ENCODE peak calls at places on chromosomes 2 and 18, in six cellular contexts. D is GM12891, R is HepG2, E is GM12878, V is K562, C is H1. Q is an unnamed sample.
A peak's percentile ranks its signal among the peaks of the same experiment; 100 is the strongest.

GRCh38 chr2:169767243-169767888 is 31.3 kb upstream of the SSB start:
- DNase-seq in D (peak; percentile 46), R (peak; percentile 63), E (no peak), V (peak; percentile 77), C (peak; percentile 57), Q (peak; percentile 19)

GRCh38 chr2:204964413-204964812 is 419.1 kb downstream of the PARD3B start:
- DNase-seq in D (no peak), R (no peak), E (no peak), V (no peak), C (no peak), Q (no peak)

GRCh38 chr2:106886916-106887758 is 1.2 kb upstream of the ST6GAL2 start:
- DNase-seq in D (peak; percentile 1), R (no peak), E (no peak), V (no peak), C (peak; percentile 85), Q (no peak)

GRCh38 chr18:22346342-22346967 is 71.3 kb downstream of the CTAGE1 start:
- DNase-seq in D (no peak), R (no peak), E (no peak), V (peak; percentile 8), C (no peak), Q (no peak)

GRCh38 chr2:120246546-120247300 is 5.9 kb upstream of the RALB start:
- DNase-seq in D (no peak), R (no peak), E (no peak), V (no peak), C (no peak), Q (no peak)

GRCh38 chr2:148720501-148720998 is 76.0 kb downstream of the EPC2 start:
- DNase-seq in D (no peak), R (no peak), E (no peak), V (peak; percentile 10), C (no peak), Q (no peak)

GRCh38 chr2:41872646-41873045 is 175.2 kb upstream of the PKDCC start:
- DNase-seq in D (no peak), R (peak; percentile 32), E (peak; percentile 8), V (no peak), C (no peak), Q (no peak)

GRCh38 chr2:170013802-170014551 is 164.0 kb upstream of the MYO3B start:
- DNase-seq in D (no peak), R (no peak), E (no peak), V (peak; percentile 98), C (no peak), Q (no peak)

GRCh38 chr2:230925879-230926765 is 1.1 kb upstream of the GPR55 start:
- DNase-seq in D (no peak), R (no peak), E (peak; percentile 70), V (no peak), C (no peak), Q (peak; percentile 59)

GRCh38 chr18:77078671-77079070 is 53.9 kb downstream of the MBP start:
- DNase-seq in D (no peak), R (no peak), E (no peak), V (no peak), C (no peak), Q (no peak)

GRCh38 chr2:46296840-46297545 is at the start of gene EPAS1:
- DNase-seq in D (peak; percentile 95), R (peak; percentile 84), E (peak; percentile 8), V (peak; percentile 93), C (peak; percentile 91), Q (peak; percentile 91)

GRCh38 chr2:30194421-30194820 is 36.9 kb upstream of the LBH start:
- DNase-seq in D (no peak), R (no peak), E (no peak), V (no peak), C (no peak), Q (no peak)

GRCh38 chr2:229300814-229301213 is 29.7 kb upstream of the PID1 start:
- DNase-seq in D (no peak), R (no peak), E (no peak), V (no peak), C (no peak), Q (no peak)

GRCh38 chr2:43131890-43132522 is 94.4 kb downstream of the ZFP36L2 start:
- DNase-seq in D (no peak), R (no peak), E (no peak), V (no peak), C (no peak), Q (no peak)

GRCh38 chr2:42906557-42907380 is 114.4 kb upstream of the HAAO start:
- DNase-seq in D (no peak), R (no peak), E (no peak), V (peak; percentile 50), C (peak; percentile 57), Q (no peak)

GRCh38 chr2:30392097-30392496 is 54.9 kb upstream of the LCLAT1 start:
- DNase-seq in D (no peak), R (no peak), E (no peak), V (no peak), C (no peak), Q (no peak)

GRCh38 chr2:75018162-75018561 is 59.7 kb downstream of the POLE4 start:
- DNase-seq in D (no peak), R (no peak), E (no peak), V (no peak), C (no peak), Q (no peak)

GRCh38 chr2:61017556-61018318 is at the start of the genes PEX13 and PUS10:
- DNase-seq in D (peak; percentile 53), R (peak; percentile 99), E (peak; percentile 17), V (peak; percentile 86), C (peak; percentile 91), Q (peak; percentile 64)
- TF ChIP-seq POLR2A in D (no peak), R (peak; percentile 91), E (peak; percentile 82), V (peak; percentile 72), C (peak; percentile 69), Q (no peak)

DNA sequence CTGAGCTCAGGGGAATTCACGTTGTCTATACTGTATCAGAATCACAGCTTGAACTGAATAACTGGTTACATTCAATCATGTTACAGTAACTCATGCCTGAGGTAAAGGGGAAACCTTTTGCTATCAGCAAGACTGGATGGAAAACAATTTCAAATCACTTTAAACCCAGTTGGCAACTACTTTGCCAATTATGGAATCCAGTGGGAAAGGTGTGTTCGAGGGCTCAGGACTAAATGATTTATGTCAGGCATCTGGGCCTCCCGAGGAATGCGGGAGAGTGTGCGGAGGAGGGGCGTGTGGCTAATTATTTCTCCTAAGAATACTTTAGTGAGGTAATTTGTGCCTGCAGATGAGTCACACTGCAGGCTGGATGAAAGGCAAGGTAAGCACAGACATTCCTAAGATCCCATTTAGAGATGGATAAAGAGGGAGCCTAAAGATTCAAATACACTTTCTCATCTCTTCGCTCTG is 100.1 kb downstream of the HRH4 start:
- DNase-seq in D (no peak), R (no peak), E (no peak), V (no peak), C (no peak), Q (no peak)
- TF ChIP-seq POLR2AphosphoS5 in D (no peak), R (no peak), E (no peak), V (no peak), C (no peak), Q (no peak)

GRCh38 chr2:119225084-119225864 is 1.6 kb downstream of the STEAP3 start:
- DNase-seq in D (no peak), R (peak; percentile 44), E (no peak), V (peak; percentile 20), C (no peak), Q (no peak)
- TF ChIP-seq TAF1 in D (no peak), R (no peak), E (no peak), V (no peak), C (no peak), Q (no peak)

GRCh38 chr18:8726281-8726680 is 20.9 kb downstream of the MTCL1 start:
- DNase-seq in D (no peak), R (no peak), E (no peak), V (no peak), C (no peak), Q (no peak)

GRCh38 chr18:8734496-8734895 is 29.1 kb downstream of the MTCL1 start:
- DNase-seq in D (no peak), R (no peak), E (no peak), V (no peak), C (no peak), Q (no peak)

GRCh38 chr18:8726963-8727730 is 21.8 kb downstream of the MTCL1 start:
- DNase-seq in D (no peak), R (no peak), E (no peak), V (no peak), C (no peak), Q (no peak)

GRCh38 chr18:8732442-8733360 is 27.3 kb downstream of the MTCL1 start:
- DNase-seq in D (no peak), R (peak; percentile 83), E (no peak), V (no peak), C (no peak), Q (no peak)

GRCh38 chr18:8730080-8730827 is 24.9 kb downstream of the MTCL1 start:
- DNase-seq in D (no peak), R (peak; percentile 91), E (no peak), V (peak; percentile 92), C (no peak), Q (no peak)
- TF ChIP-seq POLR2A in D (no peak), R (no peak), E (no peak), V (no peak), C (no peak), Q (no peak)

GRCh38 chr2:16650287-16651249 is 15.1 kb downstream of the CYRIA start:
- DNase-seq in D (no peak), R (no peak), E (no peak), V (no peak), C (no peak), Q (no peak)
- TF ChIP-seq POLR2AphosphoS5 in D (no peak), R (no peak), E (no peak), V (no peak), C (no peak), Q (no peak)

GRCh38 chr2:226124548-226125011 is 675.0 kb downstream of the IRS1 start:
- DNase-seq in D (no peak), R (peak; percentile 56), E (no peak), V (no peak), C (no peak), Q (no peak)

GRCh38 chr2:226122067-226122466 is 677.6 kb downstream of the IRS1 start:
- DNase-seq in D (no peak), R (no peak), E (no peak), V (no peak), C (no peak), Q (no peak)

GRCh38 chr2:226123307-226123706 is 676.3 kb downstream of the IRS1 start:
- DNase-seq in D (no peak), R (no peak), E (no peak), V (no peak), C (no peak), Q (no peak)

GRCh38 chr2:226118471-226119429 is 680.9 kb downstream of the IRS1 start:
- DNase-seq in D (no peak), R (peak; percentile 81), E (no peak), V (no peak), C (no peak), Q (no peak)

DNA sequence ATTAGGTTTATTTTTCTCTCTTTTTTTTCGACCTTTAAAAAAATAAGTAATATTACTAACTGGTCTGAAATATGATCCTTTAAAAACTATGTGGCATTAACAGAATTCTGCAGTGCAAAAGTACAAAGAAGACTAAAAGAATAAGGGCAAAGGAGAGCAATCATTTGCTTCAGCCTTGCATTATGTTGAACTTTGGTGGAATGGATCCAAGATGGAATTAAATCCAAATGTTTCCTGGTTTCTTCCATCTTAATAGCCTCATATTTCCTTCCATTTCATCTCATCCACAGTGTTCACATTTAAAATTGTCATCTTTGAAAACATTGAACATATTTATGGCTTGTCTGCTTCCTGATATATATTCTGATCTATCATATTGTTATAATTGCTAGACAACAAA is 678.3 kb downstream of the IRS1 start:
- DNase-seq in D (no peak), R (no peak), E (no peak), V (no peak), C (no peak), Q (no peak)
- TF ChIP-seq TAF1 in D (no peak), R (no peak), E (no peak), V (no peak), C (no peak), Q (no peak)